ENCODE peak calls at places on chromosomes 3 and 15, in eight cellular contexts. S is AG20443, D is SJSA1, N is RWPE1, J is GM12865, T is NCI-H460, P is activated gamma-delta T cell treated with Interleukin-2 at 50 U/mL for 16 hours, Y is cardiac fibroblast. L is an unnamed sample.

GRCh38 chr15:90465930-90466567 is 63.7 kb upstream of the CRTC3 start:
- DNase-seq in S (no peak), D (no peak), N (no peak), J (no peak), T (no peak), P (no peak), Y (peak; percentile 72), L (no peak)

GRCh38 chr3:129577356-129577755 is 29.1 kb downstream of the PLXND1 start:
- DNase-seq in S (no peak), D (no peak), N (no peak), J (no peak), T (no peak), P (no peak), Y (no peak), L (no peak)

GRCh38 chr3:126716057-126716456 is 12.0 kb downstream of the CHCHD6 start:
- DNase-seq in S (no peak), D (no peak), N (no peak), J (no peak), T (no peak), P (no peak), Y (no peak), L (no peak)

GRCh38 chr3:52350436-52350835 is 34.3 kb downstream of the DNAH1 start:
- DNase-seq in S (no peak), D (no peak), N (no peak), J (no peak), T (no peak), P (no peak), Y (no peak), L (no peak)

GRCh38 chr15:65509321-65509720 is 8.2 kb downstream of the DPP8 start:
- DNase-seq in S (no peak), D (no peak), N (no peak), J (no peak), T (no peak), P (no peak), Y (no peak), L (no peak)

GRCh38 chr3:8742921-8743605 is 9.5 kb downstream of the CAV3 start:
- DNase-seq in S (peak; percentile 76), D (peak; percentile 16), N (peak; percentile 19), J (no peak), T (no peak), P (no peak), Y (peak; percentile 65), L (no peak)

GRCh38 chr3:125129512-125129962 is 73.7 kb upstream of the HEG1 start:
- DNase-seq in S (peak; percentile 86), D (peak; percentile 82), N (peak; percentile 94), J (no peak), T (peak; percentile 8), P (no peak), Y (peak; percentile 97), L (no peak)

GRCh38 chr3:184227481-184227935 is 1.9 kb upstream of the VWA5B2 start:
- DNase-seq in S (peak; percentile 77), D (no peak), N (no peak), J (peak; percentile 49), T (no peak), P (peak; percentile 49), Y (peak; percentile 33), L (no peak)

GRCh38 chr3:111720681-111721380 is 125.7 kb upstream of the ZBED2 start:
- DNase-seq in S (no peak), D (no peak), N (no peak), J (no peak), T (no peak), P (no peak), Y (no peak), L (no peak)

GRCh38 chr3:143421556-143421955 is 302.0 kb downstream of the CHST2 start:
- DNase-seq in S (no peak), D (peak; percentile 83), N (no peak), J (no peak), T (no peak), P (no peak), Y (peak; percentile 40), L (no peak)

GRCh38 chr15:90067953-90068613 is 34.2 kb downstream of the IDH2 start:
- DNase-seq in S (no peak), D (no peak), N (no peak), J (no peak), T (no peak), P (no peak), Y (no peak), L (no peak)

GRCh38 chr15:40875996-40876740 is 2.1 kb upstream of the RHOV start:
- DNase-seq in S (no peak), D (no peak), N (no peak), J (no peak), T (no peak), P (no peak), Y (no peak), L (no peak)

GRCh38 chr3:114417265-114417664 is 123.4 kb downstream of the TIGIT start:
- DNase-seq in S (no peak), D (no peak), N (no peak), J (no peak), T (no peak), P (no peak), Y (no peak), L (no peak)

GRCh38 chr3:26712211-26713026 is 89.8 kb downstream of the LRRC3B start:
- DNase-seq in S (peak; percentile 20), D (peak; percentile 0), N (peak; percentile 7), J (peak; percentile 39), T (peak; percentile 46), P (no peak), Y (peak; percentile 51), L (peak; percentile 13)

GRCh38 chr15:88393719-88394519 is 73.3 kb downstream of the MRPL46 start:
- DNase-seq in S (no peak), D (no peak), N (no peak), J (no peak), T (no peak), P (no peak), Y (no peak), L (no peak)

GRCh38 chr3:138862924-138863775 is 28.4 kb upstream of the PIK3CB start:
- DNase-seq in S (peak; percentile 82), D (peak; percentile 16), N (peak; percentile 79), J (no peak), T (peak; percentile 62), P (no peak), Y (peak; percentile 70), L (peak; percentile 80)

GRCh38 chr3:39122811-39123210 is 15.3 kb downstream of the TTC21A start:
- DNase-seq in S (no peak), D (no peak), N (no peak), J (peak; percentile 36), T (no peak), P (no peak), Y (no peak), L (no peak)

GRCh38 chr15:71296032-71296686 is 180.9 kb downstream of the THSD4 start:
- DNase-seq in S (no peak), D (no peak), N (peak; percentile 71), J (no peak), T (peak; percentile 88), P (no peak), Y (peak; percentile 95), L (peak; percentile 41)

GRCh38 chr3:9143180-9143579 is 106.3 kb downstream of the SRGAP3 start:
- DNase-seq in S (no peak), D (no peak), N (no peak), J (no peak), T (no peak), P (no peak), Y (no peak), L (no peak)

GRCh38 chr3:154310840-154311239 is 13.4 kb downstream of the DHX36 start:
- DNase-seq in S (peak; percentile 20), D (no peak), N (no peak), J (no peak), T (no peak), P (no peak), Y (peak; percentile 59), L (peak; percentile 18)

GRCh38 chr3:13134166-13134878 is 61.1 kb upstream of the IQSEC1 start:
- DNase-seq in S (no peak), D (no peak), N (no peak), J (no peak), T (no peak), P (no peak), Y (no peak), L (no peak)